ENCODE peak calls at places on chromosome 19, in four cellular contexts. One of them, this sample, is unnamed.

GRCh38 chr19:43562698-43563241 is 12.6 kb downstream of the XRCC1 start:
- DNase-seq in HepG2: no peak
- DNase-seq in K562: no peak
- DNase-seq in GM12878: peak; percentile 91
- DNase-seq in this sample: no peak

GRCh38 chr19:14517840-14518505 is at the start of gene DNAJB1:
- DNase-seq in HepG2: peak; percentile 38
- DNase-seq in K562: peak; percentile 87
- DNase-seq in GM12878: no peak
- DNase-seq in this sample: peak; percentile 75

GRCh38 chr19:9818734-9819589 is at the start of gene FBXL12:
- DNase-seq in HepG2: peak; percentile 97
- DNase-seq in K562: peak; percentile 96
- DNase-seq in GM12878: peak; percentile 93
- DNase-seq in this sample: peak; percentile 54

GRCh38 chr19:29866011-29866410 is 54.2 kb downstream of the CCNE1 start:
- DNase-seq in HepG2: no peak
- DNase-seq in K562: no peak
- DNase-seq in GM12878: no peak
- DNase-seq in this sample: no peak

GRCh38 chr19:16324384-16325160 is at the start of gene KLF2:
- DNase-seq in HepG2: peak; percentile 28
- DNase-seq in K562: peak; percentile 89
- DNase-seq in GM12878: no peak
- DNase-seq in this sample: peak; percentile 80

GRCh38 chr19:19711934-19712828 is 20.7 kb downstream of the ZNF14 start:
- DNase-seq in HepG2: no peak
- DNase-seq in K562: no peak
- DNase-seq in GM12878: no peak
- DNase-seq in this sample: no peak

GRCh38 chr19:36638862-36639510 is 27.7 kb downstream of the ZNF461 start:
- DNase-seq in HepG2: no peak
- DNase-seq in K562: no peak
- DNase-seq in GM12878: no peak
- DNase-seq in this sample: peak; percentile 48

GRCh38 chr19:43780706-43781525 is at the start of gene KCNN4:
- DNase-seq in HepG2: no peak
- DNase-seq in K562: peak; percentile 65
- DNase-seq in GM12878: no peak
- DNase-seq in this sample: peak; percentile 84

GRCh38 chr19:30084390-30084819 is 142.4 kb downstream of the URI1 start:
- DNase-seq in HepG2: no peak
- DNase-seq in K562: no peak
- DNase-seq in GM12878: no peak
- DNase-seq in this sample: no peak

DNA sequence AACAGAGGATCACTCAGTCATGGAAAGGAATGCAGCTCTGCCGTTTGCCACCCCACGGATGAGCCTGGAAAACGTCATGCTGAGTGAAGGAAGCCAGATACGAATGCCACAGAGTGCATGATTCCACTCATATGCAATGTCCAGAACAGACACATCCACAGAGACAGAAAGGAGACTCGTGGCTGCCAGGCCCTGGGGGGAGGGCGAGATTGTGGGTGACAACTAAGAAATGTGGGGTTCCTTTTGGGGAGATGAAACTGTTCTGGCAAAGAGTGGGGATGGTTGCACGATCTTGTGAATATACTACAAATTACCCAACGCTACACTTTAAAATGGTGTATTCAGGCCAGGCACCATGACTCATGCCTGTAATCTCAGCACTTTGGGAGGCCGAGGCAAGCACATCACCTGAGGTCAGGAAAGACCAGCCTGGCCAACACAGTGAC is 27.2 kb upstream of the NAPA start:
- DNase-seq in HepG2: no peak
- DNase-seq in K562: no peak
- DNase-seq in GM12878: no peak
- DNase-seq in this sample: no peak
- TF ChIP-seq MAX in HepG2: no peak
- TF ChIP-seq MAX in K562: no peak
- TF ChIP-seq MAX in GM12878: no peak
- TF ChIP-seq MAX in this sample: no peak

DNA sequence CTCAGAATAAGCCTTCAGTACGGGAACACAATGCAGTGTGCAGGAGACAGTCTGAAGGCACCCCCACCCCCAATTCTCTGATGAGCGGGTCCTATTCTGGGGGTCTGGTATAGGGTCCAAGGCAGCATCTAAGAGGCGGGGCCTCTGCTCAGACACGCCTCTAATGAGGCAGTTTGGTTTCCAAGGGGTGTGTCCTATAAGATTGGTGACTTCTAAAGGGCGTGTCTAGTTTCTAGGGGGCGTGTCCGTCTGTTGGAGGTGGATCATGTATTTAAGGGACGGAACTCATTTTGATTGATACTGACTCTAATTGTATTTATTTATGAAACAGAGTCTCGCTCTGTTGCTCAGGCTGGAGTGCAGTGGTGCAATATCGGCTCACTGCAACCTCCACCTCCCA is 8.7 kb downstream of the FIZ1 start:
- DNase-seq in HepG2: no peak
- DNase-seq in K562: peak; percentile 66
- DNase-seq in GM12878: no peak
- DNase-seq in this sample: peak; percentile 56
- TF ChIP-seq ESRRA in HepG2: no peak
- TF ChIP-seq ESRRA in K562: no peak
- TF ChIP-seq ESRRA in GM12878: no peak
- TF ChIP-seq ESRRA in this sample: no peak

DNA sequence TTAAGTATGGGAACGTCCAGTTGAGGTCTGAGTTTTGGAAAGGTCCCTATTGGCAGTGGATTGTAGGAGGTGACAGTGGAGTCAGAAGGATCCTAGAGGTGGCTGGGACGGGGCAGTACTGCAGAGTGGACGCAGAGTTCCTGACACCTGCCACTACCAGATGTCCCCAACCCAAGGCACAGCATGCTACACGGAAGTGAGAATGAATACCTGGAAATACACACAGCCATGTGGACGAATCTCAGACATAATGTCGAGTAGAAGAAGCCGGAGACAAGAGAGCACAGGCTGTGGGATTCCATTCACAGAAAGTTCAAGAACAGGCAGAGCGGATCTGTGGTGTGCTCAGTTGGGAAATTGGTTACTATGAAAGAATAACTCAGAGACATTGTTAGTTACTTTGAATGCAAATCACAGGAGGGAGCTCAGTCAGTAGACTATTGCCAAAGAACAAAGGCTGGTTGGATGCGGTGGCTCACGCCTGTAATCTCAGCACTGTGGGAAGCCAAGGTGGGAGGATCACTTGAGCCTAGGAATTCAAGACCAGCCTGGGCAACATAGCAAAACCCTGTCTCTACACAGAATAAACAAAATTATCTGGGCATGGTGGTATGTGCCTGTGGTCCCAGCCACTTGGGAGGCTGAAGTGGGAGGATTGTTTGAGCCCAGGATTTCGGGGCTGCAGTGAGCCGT is 37.4 kb downstream of the RYR1 start:
- DNase-seq in HepG2: no peak
- DNase-seq in K562: no peak
- DNase-seq in GM12878: no peak
- DNase-seq in this sample: no peak
- TF ChIP-seq RAD21 in HepG2: no peak
- TF ChIP-seq RAD21 in K562: no peak
- TF ChIP-seq RAD21 in GM12878: no peak
- TF ChIP-seq RAD21 in this sample: no peak

GRCh38 chr19:6890938-6891337 is 3.6 kb downstream of the ADGRE1 start:
- DNase-seq in HepG2: no peak
- DNase-seq in K562: no peak
- DNase-seq in GM12878: no peak
- DNase-seq in this sample: no peak
- TF ChIP-seq MAX in HepG2: no peak
- TF ChIP-seq MAX in K562: no peak
- TF ChIP-seq MAX in GM12878: no peak
- TF ChIP-seq MAX in this sample: no peak

DNA sequence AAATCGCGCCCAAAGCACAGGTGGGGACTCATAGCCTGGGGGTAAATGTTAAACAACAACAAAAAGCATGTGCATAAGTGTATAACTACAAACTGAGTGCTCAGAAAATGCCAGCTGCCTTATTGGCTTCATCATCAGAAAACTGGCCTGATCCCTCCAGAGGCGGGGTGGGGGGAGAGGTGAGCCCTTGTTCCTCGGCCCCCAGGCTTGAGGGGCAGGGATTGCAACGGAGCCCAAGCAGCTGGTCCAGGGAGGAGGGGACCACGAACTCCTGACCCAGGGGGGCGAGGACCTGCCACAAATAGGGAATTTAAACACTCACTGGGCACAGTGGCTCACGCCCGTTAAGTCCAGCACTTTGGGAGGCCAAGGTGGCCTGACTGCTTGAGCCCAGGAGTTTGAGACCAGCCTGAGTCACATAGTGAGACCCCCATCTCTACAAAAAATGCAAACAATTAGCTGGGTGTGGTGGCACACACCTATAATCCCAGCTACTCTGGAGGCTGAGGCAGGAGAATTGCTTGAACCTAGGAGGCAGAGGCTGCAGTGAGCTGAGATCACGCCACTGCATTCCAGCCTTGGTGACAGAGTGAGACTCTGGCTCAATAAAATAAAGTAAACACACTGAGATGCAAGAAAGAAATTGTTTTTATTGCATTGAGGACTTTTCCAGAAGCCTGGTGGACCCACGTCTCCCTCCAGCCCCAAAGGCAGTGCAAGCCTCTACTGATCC is 8.7 kb downstream of the SIRT6 start:
- DNase-seq in HepG2: no peak
- DNase-seq in K562: no peak
- DNase-seq in GM12878: no peak
- DNase-seq in this sample: no peak
- TF ChIP-seq ESRRA in HepG2: no peak
- TF ChIP-seq ESRRA in K562: no peak
- TF ChIP-seq ESRRA in GM12878: no peak
- TF ChIP-seq ESRRA in this sample: no peak

GRCh38 chr19:18608102-18608804 is 1.7 kb upstream of the CRLF1 start:
- DNase-seq in HepG2: no peak
- DNase-seq in K562: no peak
- DNase-seq in GM12878: no peak
- DNase-seq in this sample: no peak
- TF ChIP-seq RAD21 in HepG2: no peak
- TF ChIP-seq RAD21 in K562: no peak
- TF ChIP-seq RAD21 in GM12878: no peak
- TF ChIP-seq RAD21 in this sample: no peak

DNA sequence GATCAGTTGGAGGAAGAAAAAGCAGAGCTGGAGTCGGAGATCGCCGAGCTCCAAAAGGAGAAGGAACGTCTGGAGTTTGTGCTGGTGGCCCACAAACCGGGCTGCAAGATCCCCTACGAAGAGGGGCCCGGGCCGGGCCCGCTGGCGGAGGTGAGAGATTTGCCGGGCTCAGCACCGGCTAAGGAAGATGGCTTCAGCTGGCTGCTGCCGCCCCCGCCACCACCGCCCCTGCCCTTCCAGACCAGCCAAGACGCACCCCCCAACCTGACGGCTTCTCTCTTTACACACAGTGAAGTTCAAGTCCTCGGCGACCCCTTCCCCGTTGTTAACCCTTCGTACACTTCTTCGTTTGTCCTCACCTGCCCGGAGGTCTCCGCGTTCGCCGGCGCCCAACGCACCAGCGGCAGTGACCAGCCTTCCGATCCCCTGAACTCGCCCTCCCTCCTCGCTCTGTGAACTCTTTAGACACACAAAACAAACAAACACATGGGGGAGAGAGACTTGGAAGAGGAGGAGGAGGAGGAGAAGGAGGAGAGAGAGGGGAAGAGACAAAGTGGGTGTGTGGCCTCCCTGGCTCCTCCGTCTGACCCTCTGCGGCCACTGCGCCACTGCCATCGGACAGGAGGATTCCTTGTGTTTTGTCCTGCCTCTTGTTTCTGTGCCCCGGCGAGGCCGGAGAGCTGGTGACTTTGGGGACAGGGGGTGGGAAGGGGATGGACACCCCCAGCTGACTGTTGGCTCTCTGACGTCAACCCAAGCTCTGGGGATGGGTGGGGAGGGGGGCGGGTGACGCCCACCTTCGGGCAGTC is 5.0 kb downstream of the FOSB start:
- DNase-seq in HepG2: no peak
- DNase-seq in K562: no peak
- DNase-seq in GM12878: no peak
- DNase-seq in this sample: no peak
- TF ChIP-seq MAX in HepG2: no peak
- TF ChIP-seq MAX in K562: no peak
- TF ChIP-seq MAX in GM12878: no peak
- TF ChIP-seq MAX in this sample: no peak

GRCh38 chr19:42284066-42284501 is 15.0 kb downstream of the CIC start:
- DNase-seq in HepG2: no peak
- DNase-seq in K562: peak; percentile 95
- DNase-seq in GM12878: no peak
- DNase-seq in this sample: peak; percentile 87
- TF ChIP-seq ESRRA in HepG2: no peak
- TF ChIP-seq ESRRA in K562: no peak
- TF ChIP-seq ESRRA in GM12878: no peak
- TF ChIP-seq ESRRA in this sample: no peak

This sample was measured in A549.